ENCODE peak calls at places on chromosomes 12 and 14, in nine cellular contexts. E, I, U, N, R, O, M, P and B are unnamed samples.

GRCh38 chr12:95051241-95051640 is 22.2 kb downstream of the NR2C1 start:
- DNase-seq in O (no peak), R (peak), M (no peak), I (no peak), U (no peak), N (no peak), E (no peak), P (no peak), B (no peak)

GRCh38 chr14:74144789-74145188 is 60.0 kb downstream of the LIN52 start:
- DNase-seq in R (no peak), O (no peak), I (no peak), E (no peak), N (no peak), U (no peak), M (no peak), P (no peak), B (no peak)

GRCh38 chr12:132909030-132909368 is 21.6 kb upstream of the CHFR start:
- DNase-seq in R (no peak), U (no peak), M (no peak), E (no peak), O (no peak), I (no peak), N (no peak), P (no peak), B (no peak)

GRCh38 chr14:32669416-32669815 is 269.3 kb upstream of the NPAS3 start:
- DNase-seq in R (peak), N (no peak), U (no peak), I (no peak), M (no peak), O (no peak), E (no peak), P (no peak), B (no peak)

GRCh38 chr14:32047791-32048190 is 29.3 kb upstream of the ARHGAP5 start:
- DNase-seq in U (no peak), R (peak), M (no peak), E (no peak), O (no peak), I (no peak), P (no peak), N (no peak), B (no peak)

GRCh38 chr12:102478416-102479098 is 1.8 kb downstream of the IGF1 start:
- DNase-seq in I (no peak), M (no peak), P (peak), O (no peak), N (no peak), U (no peak), R (no peak), E (no peak), B (no peak)

GRCh38 chr14:39431416-39432178 is 636 bp downstream of the FBXO33 start:
- DNase-seq in R (peak), U (peak), E (peak), M (no peak), I (peak), N (peak), P (peak), O (peak), B (peak)

GRCh38 chr12:60216226-60216625 is 620.4 kb downstream of the SLC16A7 start:
- DNase-seq in O (no peak), I (no peak), U (no peak), P (no peak), N (no peak), E (no peak), M (no peak), R (no peak), B (no peak)

GRCh38 chr12:124228050-124228711 is 66.7 kb upstream of the RFLNA start:
- DNase-seq in O (no peak), R (peak), U (no peak), P (no peak), E (no peak), M (no peak), I (no peak), N (no peak), B (no peak)

GRCh38 chr14:98173291-98173690 is 1098.7 kb downstream of the BCL11B start:
- DNase-seq in R (no peak), P (no peak), O (no peak), U (no peak), M (no peak), E (no peak), I (peak), N (no peak), B (no peak)

GRCh38 chr14:61439779-61440418 is 118.5 kb downstream of the PRKCH start:
- DNase-seq in N (no peak), R (no peak), M (no peak), E (no peak), I (no peak), O (no peak), P (no peak), U (no peak), B (no peak)

GRCh38 chr12:126084480-126084879 is 1019.2 kb downstream of the AACS start:
- DNase-seq in E (no peak), O (no peak), I (no peak), U (no peak), M (no peak), N (no peak), R (no peak), P (no peak), B (no peak)

GRCh38 chr12:70660002-70660604 is 22.9 kb upstream of the PTPRB start:
- DNase-seq in O (no peak), P (no peak), I (no peak), M (no peak), R (no peak), E (no peak), U (no peak), N (no peak), B (no peak)
- TF ChIP-seq CTCF in O (no peak), P (no peak), I (no peak), M (no peak), R (no peak), E (no peak), U (no peak), N (no peak), B (no peak)

GRCh38 chr14:101843665-101844064 is 82.2 kb downstream of the PPP2R5C start:
- DNase-seq in U (no peak), N (no peak), M (no peak), E (no peak), P (peak), O (no peak), I (no peak), R (peak), B (no peak)
- TF ChIP-seq CTCF in U (no peak), N (peak), M (peak), E (peak), P (peak), O (no peak), I (no peak), R (peak), B (no peak)

DNA sequence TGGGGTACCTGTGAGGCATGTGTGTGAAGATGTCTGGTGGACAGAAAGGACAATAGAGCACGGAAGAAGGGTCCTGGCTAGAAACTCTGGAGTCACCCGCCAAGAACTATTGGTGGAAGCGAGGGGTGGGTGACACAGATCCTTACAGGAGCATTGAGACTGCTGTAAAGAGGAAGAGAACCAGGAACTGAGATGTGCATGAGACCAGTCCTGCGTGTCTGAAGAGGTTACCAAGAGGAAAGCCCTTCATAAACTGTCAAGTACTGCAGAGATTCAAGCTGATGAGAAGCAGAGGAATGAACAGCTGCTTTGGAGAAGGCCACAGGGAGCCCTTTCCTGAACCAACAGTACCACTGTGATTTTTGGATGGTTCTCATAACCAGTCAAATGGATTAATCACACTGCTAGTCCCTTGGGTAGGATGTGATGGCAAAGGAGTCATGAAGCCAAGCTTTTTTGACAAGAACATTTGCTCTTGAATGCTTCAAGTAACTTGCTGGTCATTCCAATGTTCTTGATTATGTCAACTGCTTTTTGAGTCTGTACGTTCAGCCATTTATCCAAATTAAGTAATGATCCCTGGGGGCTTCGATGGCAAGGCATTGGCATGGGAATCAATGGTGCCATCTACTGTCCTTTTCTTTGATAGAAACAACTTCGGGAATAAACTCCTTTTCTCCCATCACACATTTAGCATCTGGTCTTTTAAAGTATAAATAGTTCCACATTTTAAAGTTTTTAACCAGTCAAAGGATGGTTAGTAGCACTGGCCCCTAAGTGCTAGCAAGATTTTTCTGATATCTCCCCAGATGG is 42.9 kb downstream of the GPR135 start:
- DNase-seq in I (no peak), M (no peak), R (peak), N (no peak), P (no peak), O (no peak), U (no peak), E (no peak), B (no peak)
- TF ChIP-seq CTCF in I (no peak), M (peak), R (peak), N (peak), P (peak), O (no peak), U (no peak), E (no peak), B (no peak)

GRCh38 chr12:111672822-111673381 is 12.9 kb downstream of the BRAP start:
- DNase-seq in P (no peak), M (no peak), R (no peak), E (no peak), U (no peak), O (no peak), I (no peak), N (no peak), B (no peak)

GRCh38 chr12:111677186-111677585 is 8.6 kb downstream of the BRAP start:
- DNase-seq in M (no peak), R (no peak), N (no peak), O (no peak), I (no peak), U (no peak), P (no peak), E (no peak), B (no peak)

DNA sequence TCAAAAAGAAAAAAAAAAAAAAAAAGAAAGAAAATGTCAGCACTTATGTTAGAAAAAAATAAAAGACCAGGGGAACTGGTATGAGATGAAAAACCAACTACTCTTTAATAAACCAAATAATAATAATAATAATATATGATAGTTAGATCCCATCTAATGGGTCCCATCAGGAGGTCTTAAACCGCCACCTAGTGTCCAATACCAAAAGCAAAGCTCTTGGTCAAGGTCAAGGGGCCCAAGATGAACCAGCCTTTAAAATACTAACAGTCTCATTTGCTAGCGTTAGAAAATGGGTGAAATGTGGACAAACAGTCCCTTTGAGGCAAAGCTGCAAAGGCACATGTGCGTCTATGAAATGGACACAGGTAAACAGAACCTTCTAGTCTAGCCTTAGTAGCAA is 12.3 kb downstream of the BRAP start:
- DNase-seq in I (no peak), E (no peak), R (peak), P (no peak), O (no peak), M (no peak), U (no peak), N (peak), B (no peak)
- TF ChIP-seq CTCF in I (no peak), E (peak), R (peak), P (peak), O (peak), M (peak), U (peak), N (peak), B (no peak)

DNA sequence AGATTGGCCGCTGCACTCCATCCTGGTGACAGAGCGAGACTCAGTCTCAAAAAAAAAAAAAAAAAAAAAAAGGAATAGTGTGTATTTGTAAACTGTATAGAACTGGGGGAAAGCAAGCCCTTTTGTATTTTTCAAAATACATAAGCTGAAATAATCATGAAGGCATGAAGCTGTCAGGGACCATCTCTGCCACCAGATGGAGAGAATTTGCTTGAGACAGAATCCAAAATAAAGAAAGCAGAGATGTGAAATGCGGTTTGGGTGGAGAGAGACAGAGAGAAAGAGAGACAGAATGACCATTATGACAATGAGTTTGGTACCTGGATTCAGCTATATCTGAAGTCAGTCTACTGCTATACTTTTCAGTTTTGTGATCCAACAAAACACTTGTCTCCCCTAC is 155.7 kb upstream of the LRIG3 start:
- DNase-seq in P (no peak), M (no peak), R (no peak), N (no peak), U (no peak), E (no peak), I (no peak), O (no peak), B (no peak)
- TF ChIP-seq CTCF in P (no peak), M (no peak), R (peak), N (peak), U (no peak), E (no peak), I (no peak), O (no peak), B (no peak)

GRCh38 chr12:84627582-84627981 is 285.0 kb downstream of the SLC6A15 start:
- DNase-seq in N (no peak), P (no peak), M (no peak), U (no peak), R (no peak), I (no peak), O (no peak), E (no peak), B (no peak)
- TF ChIP-seq CTCF in N (no peak), P (no peak), M (no peak), U (no peak), R (no peak), I (no peak), O (no peak), E (no peak), B (no peak)

GRCh38 chr12:71846322-71846940 is 6.9 kb downstream of the TBC1D15 start:
- DNase-seq in R (peak), M (no peak), I (no peak), E (no peak), O (no peak), U (no peak), N (peak), P (no peak), B (no peak)

GRCh38 chr12:71854594-71854993 is 15.0 kb downstream of the TBC1D15 start:
- DNase-seq in E (no peak), N (no peak), U (no peak), O (no peak), I (no peak), P (no peak), R (no peak), M (no peak), B (no peak)

GRCh38 chr12:71848212-71848611 is 8.7 kb downstream of the TBC1D15 start:
- DNase-seq in I (no peak), P (no peak), O (no peak), N (no peak), U (no peak), M (no peak), R (peak), E (no peak), B (no peak)

DNA sequence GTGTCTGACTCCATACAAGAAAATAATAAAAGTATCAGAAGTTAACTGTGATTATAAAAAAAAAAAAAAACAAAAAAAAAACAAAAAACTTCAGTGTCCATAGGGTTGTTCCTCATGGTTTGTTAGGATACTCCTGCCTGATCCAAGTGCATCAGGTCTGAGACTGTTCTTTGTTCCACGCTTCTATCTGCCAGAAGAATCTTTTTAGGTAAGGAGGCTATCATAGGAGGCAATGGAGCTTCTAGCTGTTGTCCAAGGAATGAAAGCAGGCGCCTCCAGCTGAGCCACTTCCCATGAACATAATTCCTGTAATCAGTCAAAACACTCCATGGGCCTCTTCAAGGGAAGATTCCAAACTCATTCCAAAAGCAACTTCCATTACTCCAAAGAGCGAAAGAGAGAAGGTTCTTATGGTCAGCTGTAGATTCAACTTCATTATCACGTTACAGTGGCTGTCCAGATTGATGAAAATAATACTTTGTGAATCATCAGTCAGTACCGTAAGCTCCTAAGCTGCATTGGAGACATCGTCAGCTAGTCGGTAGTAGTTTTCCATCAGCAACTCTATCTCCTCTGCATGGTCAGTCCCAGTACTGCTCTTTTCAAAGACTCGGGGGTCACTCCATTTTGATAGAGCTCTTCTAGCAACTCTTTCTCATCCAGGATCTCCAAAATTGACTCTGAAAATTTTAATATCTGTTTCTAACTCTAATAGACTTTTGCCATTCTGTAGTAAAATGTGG is 9.7 kb downstream of the TBC1D15 start:
- DNase-seq in E (no peak), U (no peak), P (no peak), O (no peak), R (no peak), M (no peak), N (no peak), I (no peak), B (no peak)
- TF ChIP-seq CTCF in E (no peak), U (no peak), P (no peak), O (no peak), R (no peak), M (no peak), N (no peak), I (no peak), B (no peak)

GRCh38 chr12:82565982-82566381 is 120.7 kb upstream of the TMTC2 start:
- DNase-seq in M (no peak), P (no peak), I (no peak), N (no peak), E (no peak), U (no peak), O (no peak), R (no peak), B (no peak)
- TF ChIP-seq CTCF in M (no peak), P (no peak), I (no peak), N (no peak), E (no peak), U (no peak), O (no peak), R (no peak), B (no peak)

DNA sequence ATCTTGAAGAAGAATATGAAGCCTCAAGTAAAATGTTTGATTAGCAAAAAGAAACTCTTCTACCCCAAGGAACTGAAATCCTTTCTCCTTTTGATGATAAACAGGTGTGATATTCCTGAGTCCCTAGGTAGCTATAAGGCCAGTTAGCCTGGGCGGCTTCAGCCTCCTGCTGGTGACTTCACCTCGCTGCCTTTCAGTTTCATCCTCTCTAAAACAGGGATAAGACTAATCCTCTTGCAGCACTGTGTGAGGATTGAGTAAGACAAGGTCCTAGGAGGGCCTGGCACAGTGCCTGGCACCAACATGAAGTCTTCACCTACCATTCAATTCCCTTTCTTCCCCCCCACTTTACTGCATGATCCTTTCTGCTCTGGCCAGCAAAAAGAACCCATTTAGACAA is 42.1 kb downstream of the CIT start:
- DNase-seq in M (no peak), E (no peak), I (no peak), N (no peak), P (no peak), U (no peak), O (peak), R (peak), B (no peak)
- TF ChIP-seq CTCF in M (peak), E (no peak), I (no peak), N (peak), P (no peak), U (no peak), O (peak), R (peak), B (no peak)